ENCODE peak calls at places on chromosome 14, in nine cellular contexts. H is suprapubic skin, M is astrocyte of the cerebellum, R is left ventricle myocardium inferior, N is IMR-90, U is OCI-LY7, I is cardiac muscle cell, P is tibial nerve, F is fibroblast of pulmonary artery. L is an unnamed sample.

GRCh38 chr14:75334191-75335051 is 55.8 kb downstream of the FOS start:
- DNase-seq in F (no peak), M (no peak), U (no peak), R (peak), N (peak), H (peak), I (no peak), P (peak), L (peak)

GRCh38 chr14:89720076-89720687 is 234.3 kb downstream of the EFCAB11 start:
- DNase-seq in N (no peak), R (no peak), H (no peak), P (no peak), M (no peak), F (no peak), I (no peak), U (no peak), L (no peak)

GRCh38 chr14:69712637-69713088 is 54.3 kb upstream of the SRSF5 start:
- DNase-seq in P (peak), U (no peak), I (peak), F (no peak), M (no peak), R (peak), N (no peak), H (no peak), L (no peak)

GRCh38 chr14:103209054-103209453 is 85.8 kb downstream of the TNFAIP2 start:
- DNase-seq in F (no peak), M (no peak), U (no peak), R (no peak), H (no peak), P (no peak), N (no peak), I (no peak), L (no peak)

GRCh38 chr14:24861083-24861630 is 188.8 kb downstream of the STXBP6 start:
- DNase-seq in F (peak), N (peak), U (no peak), R (no peak), I (no peak), M (peak), P (no peak), H (no peak), L (peak)

GRCh38 chr14:62126885-62127478 is 364.8 kb downstream of the SNAPC1 start:
- DNase-seq in F (peak), H (no peak), U (peak), R (no peak), P (peak), M (peak), I (peak), N (peak), L (peak)

GRCh38 chr14:102930138-102930752 is 7.8 kb downstream of the AMN start:
- DNase-seq in M (no peak), P (no peak), H (no peak), R (no peak), U (no peak), N (no peak), F (no peak), I (peak), L (no peak)

GRCh38 chr14:55026441-55026792 is 482 bp downstream of the WDHD1 start:
- DNase-seq in U (no peak), R (no peak), M (no peak), H (no peak), N (no peak), F (no peak), I (no peak), P (no peak), L (no peak)

GRCh38 chr14:106318700-106319099 is 792.3 kb downstream of the TMEM121 start:
- DNase-seq in R (no peak), H (no peak), I (no peak), U (peak), M (no peak), P (no peak), N (no peak), F (no peak), L (no peak)

DNA sequence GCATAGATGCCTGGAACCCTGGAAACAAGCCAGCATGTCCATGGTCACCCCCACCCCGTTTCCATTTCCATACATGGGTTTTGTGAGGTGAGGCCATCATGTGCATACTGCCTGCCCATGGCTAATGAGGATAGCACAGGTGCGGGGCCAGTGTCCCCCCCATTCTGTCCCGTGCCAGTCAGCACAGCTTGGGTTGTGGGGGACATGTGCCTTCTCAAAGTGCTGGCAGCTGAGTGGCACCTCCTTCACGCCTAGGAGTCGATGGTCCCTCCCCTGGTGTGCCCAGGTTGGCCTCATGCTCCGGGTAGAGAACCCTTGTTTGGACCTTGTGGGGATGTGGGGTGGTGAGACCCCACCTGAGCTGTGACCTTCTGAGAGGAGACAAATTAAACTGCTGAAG is 7.2 kb downstream of the YY1 start:
- DNase-seq in M (no peak), I (no peak), H (no peak), F (no peak), N (no peak), U (no peak), P (no peak), R (no peak), L (no peak)
- H3K4me3 ChIP-seq in M (no peak), I (no peak), H (no peak), F (no peak), N (no peak), U (peak), P (no peak), R (no peak), L (no peak)

GRCh38 chr14:100434911-100435455 is 111.8 kb downstream of the SLC25A47 start:
- DNase-seq in U (no peak), F (no peak), H (no peak), M (no peak), P (no peak), I (no peak), N (no peak), R (no peak), L (no peak)
- TF ChIP-seq CTCF in U (no peak), F (no peak), H (no peak), M (no peak), P (no peak), I (no peak), N (no peak), R (no peak), L (no peak)

GRCh38 chr14:21924479-21924878 is 250.9 kb upstream of the OR4E1 start:
- DNase-seq in R (no peak), P (no peak), N (no peak), M (no peak), H (no peak), F (no peak), I (peak), U (peak), L (no peak)
- H3K4me3 ChIP-seq in R (no peak), P (no peak), N (no peak), M (no peak), H (no peak), F (no peak), I (no peak), U (peak), L (no peak)

DNA sequence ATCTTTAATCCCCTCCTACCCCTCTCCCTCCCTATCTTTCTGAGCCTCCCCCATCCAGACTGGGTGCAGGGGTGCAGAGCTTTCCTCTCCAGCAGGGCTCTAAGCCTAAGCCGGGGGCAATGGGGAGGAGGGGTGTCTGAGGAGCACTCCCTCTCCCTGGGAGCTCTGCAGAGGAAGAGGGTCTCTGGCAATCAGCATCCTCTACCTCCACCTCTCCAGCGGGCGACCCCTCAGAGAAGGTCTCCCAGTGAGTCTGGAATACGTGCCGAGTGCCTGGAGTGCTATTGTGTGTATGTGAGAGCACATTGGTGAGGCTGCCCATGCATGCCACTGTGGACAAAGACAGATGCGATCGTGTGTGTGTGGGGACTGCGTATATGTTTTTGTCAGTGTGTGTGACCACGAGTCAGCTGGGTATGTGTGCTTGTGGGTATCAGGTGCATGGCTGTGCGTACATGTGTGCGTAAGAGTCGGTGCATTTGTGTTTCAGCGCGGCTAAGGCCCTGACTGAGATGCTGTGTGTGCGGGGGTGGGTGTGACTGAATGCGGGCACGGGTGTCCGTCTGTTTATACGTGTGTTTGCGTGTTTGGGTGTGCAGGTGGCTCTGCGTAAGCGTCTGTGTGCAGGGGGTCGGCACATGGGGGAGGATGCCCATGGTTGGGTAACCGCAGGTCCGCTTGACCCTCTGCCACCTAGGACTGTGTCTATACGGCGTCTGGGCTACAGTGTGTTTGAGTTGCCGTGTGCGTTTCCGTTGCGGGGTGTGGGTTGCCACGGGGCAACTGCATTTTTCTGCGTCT is 905 bp upstream of the DLK1 start:
- DNase-seq in N (no peak), U (no peak), P (no peak), M (no peak), H (no peak), F (no peak), I (no peak), R (no peak), L (no peak)
- TF ChIP-seq CTCF in N (no peak), U (no peak), P (no peak), M (no peak), H (no peak), F (no peak), I (no peak), R (no peak), L (no peak)

GRCh38 chr14:73724696-73725095 is 10.5 kb upstream of the PNMA1 start:
- DNase-seq in I (no peak), N (no peak), H (no peak), M (no peak), F (no peak), U (no peak), R (no peak), P (no peak), L (no peak)

GRCh38 chr14:73725116-73726024 is 11.2 kb upstream of the PNMA1 start:
- DNase-seq in R (no peak), H (no peak), F (peak), N (peak), P (peak), I (no peak), U (no peak), M (no peak), L (peak)

GRCh38 chr14:73722581-73722980 is 8.4 kb upstream of the PNMA1 start:
- DNase-seq in M (peak), I (no peak), F (no peak), H (no peak), P (no peak), U (no peak), R (no peak), N (no peak), L (no peak)

GRCh38 chr14:73723411-73723798 is 9.2 kb upstream of the PNMA1 start:
- DNase-seq in P (no peak), H (no peak), R (no peak), U (no peak), I (no peak), M (no peak), N (peak), F (peak), L (peak)

DNA sequence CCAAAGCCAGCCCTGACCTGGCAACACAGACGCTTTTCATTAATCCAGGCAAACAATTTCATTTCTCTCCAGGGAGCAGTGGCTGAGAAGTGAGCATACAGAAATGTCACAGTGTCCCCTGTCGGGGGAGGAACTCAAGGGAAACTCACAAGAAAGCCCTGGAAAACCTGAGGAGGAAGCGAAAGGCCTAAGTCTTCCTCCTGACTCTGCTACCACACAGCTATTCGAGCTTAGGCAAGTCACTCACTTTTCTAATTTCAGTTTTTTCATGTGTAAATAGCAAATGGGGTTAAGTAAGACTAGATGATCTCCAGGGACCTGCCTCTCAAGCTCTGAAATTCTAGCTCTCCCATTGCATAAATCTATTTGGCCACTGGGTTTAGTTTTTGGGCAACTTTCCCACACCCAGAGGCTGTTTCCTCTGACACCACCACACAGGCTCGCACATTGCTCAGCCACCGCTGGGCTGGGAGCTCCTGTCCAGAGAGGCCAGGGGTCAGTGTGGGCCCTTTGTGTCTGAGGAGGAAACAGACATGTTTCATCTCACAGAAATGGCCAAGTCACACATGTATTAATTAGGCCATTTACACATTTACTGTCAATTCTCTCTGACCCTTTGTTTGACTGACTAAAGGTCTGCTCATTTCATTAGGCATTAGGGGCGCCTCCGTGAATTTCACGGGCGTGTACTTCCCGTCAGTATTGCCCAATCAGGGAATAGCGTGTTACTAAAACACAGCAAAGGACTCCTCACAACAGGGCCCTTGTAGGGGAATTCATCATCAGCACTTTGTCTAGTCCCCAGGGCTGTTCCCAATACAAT is 9.8 kb upstream of the PNMA1 start:
- DNase-seq in P (peak), F (peak), R (peak), M (peak), N (peak), I (no peak), U (no peak), H (no peak), L (peak)
- H3K4me3 ChIP-seq in P (no peak), F (peak), R (peak), M (no peak), N (no peak), I (no peak), U (no peak), H (no peak), L (no peak)

GRCh38 chr14:85960781-85961180 is 430.8 kb downstream of the FLRT2 start:
- DNase-seq in N (no peak), H (no peak), M (no peak), F (no peak), P (no peak), U (no peak), I (no peak), R (no peak), L (no peak)

GRCh38 chr14:85959063-85959462 is 429.1 kb downstream of the FLRT2 start:
- DNase-seq in F (no peak), H (no peak), R (no peak), M (no peak), N (no peak), I (no peak), P (no peak), U (no peak), L (no peak)

GRCh38 chr14:85963486-85963885 is 433.5 kb downstream of the FLRT2 start:
- DNase-seq in M (no peak), N (no peak), U (no peak), P (no peak), R (no peak), I (no peak), H (no peak), F (no peak), L (no peak)

DNA sequence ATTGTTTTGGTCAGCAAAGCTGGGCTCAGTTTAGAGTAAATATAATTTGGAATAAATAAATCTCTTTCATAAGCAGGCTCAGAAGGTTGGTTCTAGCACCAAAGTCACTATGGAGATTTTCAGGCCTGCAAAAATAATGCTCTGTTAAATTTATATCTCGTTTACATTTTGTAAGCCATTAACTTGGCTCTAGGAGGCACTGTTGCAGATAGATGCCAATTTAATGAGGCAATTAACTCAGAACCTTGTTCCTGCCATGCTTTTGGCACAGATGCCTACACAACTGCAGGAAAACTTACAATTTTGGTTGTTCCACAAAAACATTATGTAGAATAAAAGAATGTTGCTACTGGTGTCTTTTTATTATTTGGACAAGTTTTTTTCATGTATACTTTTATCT is 428.1 kb downstream of the FLRT2 start:
- DNase-seq in P (no peak), M (no peak), F (no peak), N (no peak), R (no peak), I (no peak), H (no peak), U (no peak), L (no peak)
- TF ChIP-seq CTCF in P (no peak), M (no peak), F (no peak), N (no peak), R (no peak), I (no peak), H (no peak), U (peak), L (no peak)

DNA sequence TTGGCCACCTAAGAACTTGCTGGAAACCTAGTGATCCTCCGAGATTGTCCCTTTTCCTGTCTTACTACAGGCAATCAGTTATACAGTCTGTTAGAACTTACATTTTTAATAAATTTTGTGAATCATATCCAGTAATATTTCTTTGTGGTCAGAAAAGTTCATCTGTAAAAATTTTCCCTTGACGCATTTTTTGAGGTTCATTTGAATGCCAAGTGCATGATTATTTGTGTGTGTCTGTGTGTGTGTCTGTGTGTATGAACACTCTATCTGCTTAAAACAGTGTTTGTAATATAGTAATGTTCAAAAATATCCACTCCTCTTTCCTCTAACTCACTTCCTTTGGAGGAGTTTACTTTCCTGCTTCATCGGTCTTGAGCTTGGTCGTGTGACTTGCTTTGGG is 468.7 kb upstream of the FLRT2 start:
- DNase-seq in M (no peak), R (no peak), U (no peak), H (no peak), P (no peak), N (no peak), F (no peak), I (no peak), L (peak)
- H3K4me3 ChIP-seq in M (no peak), R (no peak), U (no peak), H (no peak), P (no peak), N (no peak), F (no peak), I (no peak), L (no peak)

GRCh38 chr14:96702831-96703230 is 94.4 kb upstream of the VRK1 start:
- DNase-seq in N (no peak), P (no peak), F (no peak), I (no peak), U (no peak), H (no peak), M (no peak), R (no peak), L (no peak)

GRCh38 chr14:96693986-96694385 is 103.2 kb upstream of the VRK1 start:
- DNase-seq in U (no peak), I (peak), F (no peak), H (no peak), R (no peak), M (no peak), P (no peak), N (no peak), L (no peak)

GRCh38 chr14:96693252-96693820 is 103.8 kb upstream of the VRK1 start:
- DNase-seq in R (no peak), P (no peak), H (no peak), M (no peak), N (no peak), F (no peak), U (no peak), I (no peak), L (no peak)

GRCh38 chr14:96699666-96700065 is 97.5 kb upstream of the VRK1 start:
- DNase-seq in F (no peak), R (no peak), I (no peak), U (no peak), H (no peak), P (no peak), N (no peak), M (no peak), L (no peak)

DNA sequence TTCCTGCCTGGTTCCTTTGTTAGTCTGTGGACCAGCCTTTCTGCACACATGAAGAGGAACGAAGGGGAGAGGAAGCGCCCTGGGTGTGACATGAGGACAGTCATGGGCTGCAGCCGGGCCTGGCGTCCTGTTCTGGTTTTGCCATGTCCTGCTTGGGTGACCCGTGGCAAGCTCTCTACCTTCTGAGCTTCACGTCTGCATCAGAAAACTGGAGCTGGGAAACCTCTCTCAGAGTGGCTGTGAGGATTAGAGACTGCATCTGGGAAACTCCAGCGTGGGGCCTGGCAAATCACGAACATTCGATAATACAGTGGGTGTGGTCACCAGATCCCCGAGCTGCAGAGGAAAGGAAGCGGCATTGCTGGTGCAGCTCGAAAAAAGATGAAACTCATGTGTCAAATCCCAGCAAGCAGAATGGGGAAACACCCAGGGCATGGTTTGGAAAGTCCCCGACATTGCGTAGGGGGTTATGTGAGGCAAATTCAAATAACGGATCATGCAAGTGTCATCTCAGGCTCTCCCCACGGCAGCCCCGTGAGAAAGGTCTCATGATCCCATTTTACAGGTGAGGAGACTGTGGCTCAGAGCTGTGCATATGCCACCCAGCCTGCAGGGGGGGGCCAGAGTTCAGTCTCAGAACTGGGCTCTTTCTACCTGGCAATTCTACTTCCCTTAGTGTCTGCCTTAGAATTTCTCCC is 98.2 kb upstream of the VRK1 start:
- DNase-seq in R (no peak), U (no peak), P (no peak), M (no peak), I (no peak), H (no peak), N (no peak), F (no peak), L (no peak)
- TF ChIP-seq CTCF in R (no peak), U (peak), P (no peak), M (no peak), I (no peak), H (no peak), N (no peak), F (no peak), L (no peak)